ENCODE peak calls at places on chromosomes 11 and 22, in four cellular contexts. One of them, this sample, is unnamed.

GRCh38 chr22:20463324-20464095 is 25.9 kb upstream of the SCARF2 start:
- DNase-seq in WTC11: no peak
- DNase-seq in nephron progenitor cell: no peak
- DNase-seq in AG10803: no peak
- DNase-seq in this sample: no peak

GRCh38 chr22:22877523-22878210 is 9.9 kb upstream of the IGLL5 start:
- DNase-seq in WTC11: peak
- DNase-seq in AG10803: peak
- DNase-seq in nephron progenitor cell: peak
- DNase-seq in this sample: peak

GRCh38 chr22:21700822-21701221 is 34.8 kb downstream of the YPEL1 start:
- DNase-seq in nephron progenitor cell: no peak
- DNase-seq in AG10803: no peak
- DNase-seq in WTC11: no peak
- DNase-seq in this sample: no peak

GRCh38 chr11:79514269-79514668 is 73.4 kb upstream of the TENM4 start:
- DNase-seq in AG10803: no peak
- DNase-seq in nephron progenitor cell: no peak
- DNase-seq in WTC11: no peak
- DNase-seq in this sample: no peak

GRCh38 chr22:37560682-37561208 is 465 bp downstream of the CDC42EP1 start:
- DNase-seq in nephron progenitor cell: peak
- DNase-seq in WTC11: no peak
- DNase-seq in AG10803: peak
- DNase-seq in this sample: peak

GRCh38 chr22:43101306-43101705 is 9.2 kb upstream of the BIK start:
- DNase-seq in nephron progenitor cell: no peak
- DNase-seq in WTC11: no peak
- DNase-seq in AG10803: no peak
- DNase-seq in this sample: no peak

GRCh38 chr11:64419818-64420485 is 61.0 kb downstream of the RPS6KA4 start:
- DNase-seq in WTC11: no peak
- DNase-seq in AG10803: peak
- DNase-seq in nephron progenitor cell: no peak
- DNase-seq in this sample: no peak

GRCh38 chr11:78714539-78714938 is 139.9 kb upstream of the NARS2 start:
- DNase-seq in AG10803: no peak
- DNase-seq in WTC11: peak
- DNase-seq in nephron progenitor cell: no peak
- DNase-seq in this sample: no peak

GRCh38 chr11:123300874-123301695 is 106.0 kb upstream of the CLMP start:
- DNase-seq in WTC11: no peak
- DNase-seq in AG10803: no peak
- DNase-seq in nephron progenitor cell: no peak
- DNase-seq in this sample: no peak

GRCh38 chr11:117170210-117170609 is 8.3 kb upstream of the SIDT2 start:
- DNase-seq in WTC11: no peak
- DNase-seq in AG10803: no peak
- DNase-seq in nephron progenitor cell: no peak
- DNase-seq in this sample: no peak

GRCh38 chr11:75441804-75442132 is 8.8 kb upstream of the KLHL35 start:
- DNase-seq in nephron progenitor cell: no peak
- DNase-seq in AG10803: no peak
- DNase-seq in WTC11: no peak
- DNase-seq in this sample: no peak

GRCh38 chr11:62137881-62138629 is 14.2 kb downstream of the INCENP start:
- DNase-seq in AG10803: no peak
- DNase-seq in WTC11: no peak
- DNase-seq in nephron progenitor cell: no peak
- DNase-seq in this sample: no peak

GRCh38 chr11:115963170-115963569 is 459.0 kb upstream of the CADM1 start:
- DNase-seq in WTC11: no peak
- DNase-seq in nephron progenitor cell: no peak
- DNase-seq in AG10803: no peak
- DNase-seq in this sample: no peak

GRCh38 chr11:57290288-57290687 is 34.5 kb downstream of the TNKS1BP1 start:
- DNase-seq in nephron progenitor cell: no peak
- DNase-seq in AG10803: peak
- DNase-seq in WTC11: no peak
- DNase-seq in this sample: no peak

GRCh38 chr11:43790444-43790794 is 90.2 kb upstream of the ALKBH3 start:
- DNase-seq in WTC11: no peak
- DNase-seq in AG10803: peak
- DNase-seq in nephron progenitor cell: no peak
- DNase-seq in this sample: no peak

GRCh38 chr11:57154718-57155117 is 27.0 kb upstream of the LRRC55 start:
- DNase-seq in AG10803: peak
- DNase-seq in nephron progenitor cell: no peak
- DNase-seq in WTC11: no peak
- DNase-seq in this sample: no peak

GRCh38 chr11:130600139-130600538 is 151.7 kb downstream of the ADAMTS15 start:
- DNase-seq in AG10803: peak
- DNase-seq in nephron progenitor cell: no peak
- DNase-seq in WTC11: no peak
- DNase-seq in this sample: no peak

GRCh38 chr11:7245341-7245740 is 6.4 kb upstream of the SYT9 start:
- DNase-seq in AG10803: no peak
- DNase-seq in nephron progenitor cell: no peak
- DNase-seq in WTC11: no peak
- DNase-seq in this sample: no peak

GRCh38 chr11:72308226-72309073 is 64.5 kb upstream of the PHOX2A start:
- DNase-seq in nephron progenitor cell: no peak
- DNase-seq in WTC11: no peak
- DNase-seq in AG10803: peak
- DNase-seq in this sample: no peak

GRCh38 chr22:35446365-35446764 is 46.4 kb downstream of the MCM5 start:
- DNase-seq in nephron progenitor cell: no peak
- DNase-seq in WTC11: no peak
- DNase-seq in AG10803: peak
- DNase-seq in this sample: peak

GRCh38 chr11:116192509-116193206 is 580.1 kb downstream of the BUD13 start:
- DNase-seq in WTC11: no peak
- DNase-seq in AG10803: no peak
- DNase-seq in nephron progenitor cell: peak
- DNase-seq in this sample: no peak

GRCh38 chr22:33325232-33326004 is 267.2 kb upstream of the SYN3 start:
- DNase-seq in nephron progenitor cell: no peak
- DNase-seq in WTC11: no peak
- DNase-seq in AG10803: no peak
- DNase-seq in this sample: no peak

GRCh38 chr11:106398396-106399074 is 321.1 kb downstream of the AASDHPPT start:
- DNase-seq in nephron progenitor cell: peak
- DNase-seq in WTC11: no peak
- DNase-seq in AG10803: peak
- DNase-seq in this sample: no peak

GRCh38 chr22:35424761-35425160 is 24.8 kb downstream of the MCM5 start:
- DNase-seq in nephron progenitor cell: no peak
- DNase-seq in WTC11: no peak
- DNase-seq in AG10803: no peak
- DNase-seq in this sample: peak

GRCh38 chr11:35785287-35786167 is 123.0 kb downstream of the TRIM44 start:
- DNase-seq in AG10803: peak
- DNase-seq in nephron progenitor cell: no peak
- DNase-seq in WTC11: no peak
- DNase-seq in this sample: no peak

GRCh38 chr11:114606003-114606801 is 10.6 kb upstream of the NXPE4 start:
- DNase-seq in WTC11: no peak
- DNase-seq in nephron progenitor cell: no peak
- DNase-seq in AG10803: peak
- DNase-seq in this sample: no peak

GRCh38 chr22:45318168-45318557 is 8.4 kb downstream of the FAM118A start:
- DNase-seq in nephron progenitor cell: no peak
- DNase-seq in WTC11: no peak
- DNase-seq in AG10803: peak
- DNase-seq in this sample: peak

GRCh38 chr22:38109391-38110000 is 988 bp downstream of the BAIAP2L2 start:
- DNase-seq in nephron progenitor cell: no peak
- DNase-seq in AG10803: no peak
- DNase-seq in WTC11: no peak
- DNase-seq in this sample: no peak

GRCh38 chr11:9760180-9760550 is 96.3 kb downstream of the SWAP70 start:
- DNase-seq in WTC11: no peak
- DNase-seq in nephron progenitor cell: no peak
- DNase-seq in AG10803: peak
- DNase-seq in this sample: no peak

GRCh38 chr11:9759519-9760179 is 95.8 kb downstream of the SWAP70 start:
- DNase-seq in WTC11: no peak
- DNase-seq in nephron progenitor cell: no peak
- DNase-seq in AG10803: peak
- DNase-seq in this sample: peak

GRCh38 chr11:9756878-9757277 is 93.0 kb downstream of the SWAP70 start:
- DNase-seq in AG10803: no peak
- DNase-seq in nephron progenitor cell: no peak
- DNase-seq in WTC11: no peak
- DNase-seq in this sample: no peak

GRCh38 chr11:9757809-9758675 is 94.2 kb downstream of the SWAP70 start:
- DNase-seq in AG10803: peak
- DNase-seq in WTC11: peak
- DNase-seq in nephron progenitor cell: peak
- DNase-seq in this sample: peak

DNA sequence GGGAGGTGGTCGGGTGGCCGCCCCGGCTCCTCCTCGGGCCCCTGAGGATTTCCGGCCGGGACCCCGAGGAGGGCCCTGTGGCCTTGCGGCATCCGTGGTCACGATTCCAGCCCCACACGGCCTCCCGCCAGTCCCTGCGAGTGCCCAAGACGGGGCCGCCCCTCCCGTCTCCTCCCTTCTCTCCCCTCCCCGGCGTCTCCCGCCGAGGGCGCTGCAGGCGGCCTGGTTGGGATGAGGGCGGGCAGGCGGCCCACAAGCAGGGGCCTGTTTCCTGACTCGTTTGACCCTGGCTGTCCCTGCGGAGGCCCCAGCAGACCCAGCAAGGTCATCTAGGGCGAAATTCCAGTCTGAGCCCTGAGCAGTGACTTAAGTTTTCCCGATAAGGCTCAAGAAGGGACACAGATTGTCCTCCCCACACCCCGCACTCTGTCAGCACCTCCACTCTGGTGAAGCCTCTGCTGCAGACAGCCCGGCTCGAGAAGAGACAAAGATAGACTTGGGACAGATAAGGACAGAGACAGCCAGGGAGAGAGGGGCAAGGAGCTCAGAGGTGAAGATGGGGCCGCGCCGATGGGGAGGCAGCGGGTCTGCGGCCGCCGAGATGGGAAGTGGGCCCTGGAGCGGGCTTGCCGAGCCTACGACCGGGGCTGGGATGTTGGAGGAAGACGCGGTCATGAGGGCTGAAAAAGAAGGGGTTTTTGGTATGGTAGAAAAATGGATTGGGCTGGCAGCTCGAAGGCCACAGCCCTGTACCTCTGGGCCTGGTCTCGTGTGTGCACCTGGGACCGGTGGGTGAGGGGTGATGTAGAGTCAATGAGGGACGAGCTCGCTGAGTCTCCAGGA is 95.0 kb downstream of the SWAP70 start:
- DNase-seq in WTC11: no peak
- DNase-seq in AG10803: peak
- DNase-seq in nephron progenitor cell: peak
- DNase-seq in this sample: peak
- TF ChIP-seq CTCF in WTC11: no peak
- TF ChIP-seq CTCF in AG10803: peak
- TF ChIP-seq CTCF in nephron progenitor cell: no peak
- TF ChIP-seq CTCF in this sample: no peak

GRCh38 chr22:49204599-49205214 is 623.0 kb downstream of the BRD1 start:
- DNase-seq in AG10803: no peak
- DNase-seq in WTC11: peak
- DNase-seq in nephron progenitor cell: no peak
- DNase-seq in this sample: no peak

GRCh38 chr22:49203863-49204598 is 623.6 kb downstream of the BRD1 start:
- DNase-seq in AG10803: no peak
- DNase-seq in WTC11: peak
- DNase-seq in nephron progenitor cell: no peak
- DNase-seq in this sample: no peak

GRCh38 chr22:49202226-49202625 is 625.4 kb downstream of the BRD1 start:
- DNase-seq in AG10803: no peak
- DNase-seq in WTC11: peak
- DNase-seq in nephron progenitor cell: no peak
- DNase-seq in this sample: peak

GRCh38 chr22:49201046-49201970 is 626.4 kb downstream of the BRD1 start:
- DNase-seq in WTC11: peak
- DNase-seq in nephron progenitor cell: no peak
- DNase-seq in AG10803: no peak
- DNase-seq in this sample: peak

DNA sequence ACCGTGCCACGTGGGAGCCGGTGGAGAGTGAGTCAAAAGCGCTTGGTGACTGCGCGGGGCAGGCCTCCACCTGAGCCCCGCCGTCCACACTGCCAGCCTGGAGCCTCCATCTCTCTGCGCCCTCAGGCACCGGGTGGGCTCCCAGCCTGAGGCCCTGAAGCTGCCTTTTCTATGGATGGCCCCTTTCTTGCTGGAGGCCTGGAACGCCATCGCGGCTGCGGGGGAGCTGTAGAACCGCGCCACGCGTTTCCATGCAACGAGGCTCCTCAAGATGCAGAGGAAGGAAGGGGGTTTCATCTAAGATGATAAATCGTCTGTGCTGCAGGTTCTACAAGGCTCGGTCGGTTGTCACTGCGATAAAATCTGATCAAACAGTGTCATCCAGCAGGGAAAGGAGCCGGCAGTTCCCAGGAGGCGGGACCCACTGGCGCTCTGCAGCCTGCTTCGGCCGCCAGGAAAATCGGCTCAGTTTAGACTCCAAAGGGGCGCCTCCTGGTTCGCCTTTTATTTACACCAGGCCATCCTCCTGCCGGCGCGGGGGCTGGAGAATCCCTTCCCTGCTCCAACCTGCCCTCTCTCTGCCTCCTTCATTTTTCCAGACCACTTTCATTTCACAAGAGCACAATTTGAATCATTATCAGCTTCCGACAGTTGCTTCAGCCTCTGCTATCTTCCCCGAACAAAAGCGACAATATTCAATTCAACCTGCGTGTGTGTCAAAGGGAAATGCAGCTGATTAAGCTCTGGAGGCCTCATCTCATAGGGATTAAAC is 624.4 kb downstream of the BRD1 start:
- DNase-seq in WTC11: peak
- DNase-seq in AG10803: no peak
- DNase-seq in nephron progenitor cell: no peak
- DNase-seq in this sample: peak
- TF ChIP-seq CTCF in WTC11: no peak
- TF ChIP-seq CTCF in AG10803: no peak
- TF ChIP-seq CTCF in nephron progenitor cell: no peak
- TF ChIP-seq CTCF in this sample: no peak

GRCh38 chr22:29660021-29660420 is 56.6 kb downstream of the NF2 start:
- DNase-seq in nephron progenitor cell: no peak
- DNase-seq in WTC11: no peak
- DNase-seq in AG10803: no peak
- DNase-seq in this sample: no peak

GRCh38 chr22:29658171-29658570 is 54.7 kb downstream of the NF2 start:
- DNase-seq in nephron progenitor cell: no peak
- DNase-seq in AG10803: no peak
- DNase-seq in WTC11: no peak
- DNase-seq in this sample: no peak

GRCh38 chr22:29650370-29650769 is 46.9 kb downstream of the NF2 start:
- DNase-seq in AG10803: no peak
- DNase-seq in nephron progenitor cell: no peak
- DNase-seq in WTC11: no peak
- DNase-seq in this sample: no peak

GRCh38 chr22:29654420-29654819 is 51.0 kb downstream of the NF2 start:
- DNase-seq in nephron progenitor cell: no peak
- DNase-seq in AG10803: no peak
- DNase-seq in WTC11: no peak
- DNase-seq in this sample: no peak
- TF ChIP-seq CTCF in nephron progenitor cell: no peak
- TF ChIP-seq CTCF in AG10803: no peak
- TF ChIP-seq CTCF in WTC11: no peak
- TF ChIP-seq CTCF in this sample: no peak

GRCh38 chr11:67276821-67277230 is 10.6 kb downstream of the GRK2 start:
- DNase-seq in nephron progenitor cell: peak
- DNase-seq in AG10803: peak
- DNase-seq in WTC11: peak
- DNase-seq in this sample: peak
- TF ChIP-seq CTCF in nephron progenitor cell: no peak
- TF ChIP-seq CTCF in AG10803: peak
- TF ChIP-seq CTCF in WTC11: no peak
- TF ChIP-seq CTCF in this sample: no peak

This sample was measured in left lung.